ENCODE peak calls at places on chromosomes 12 and 14, in five cellular contexts. M, E, Z, F and B are unnamed samples.

GRCh38 chr12:112839386-112839972 is 47.9 kb downstream of the RPH3A start:
- DNase-seq in M (no peak), E (no peak), Z (peak; percentile 24), F (no peak), B (peak; percentile 96)

GRCh38 chr12:11829764-11830194 is 180.3 kb downstream of the ETV6 start:
- DNase-seq in Z (no peak), F (no peak), E (no peak), M (no peak), B (no peak)

GRCh38 chr12:113924341-113924740 is 41.8 kb downstream of the RBM19 start:
- DNase-seq in M (no peak), E (no peak), Z (no peak), F (no peak), B (no peak)

GRCh38 chr12:105322070-105322469 is 8.4 kb upstream of the C12orf75 start:
- DNase-seq in Z (peak; percentile 50), F (no peak), E (no peak), M (no peak), B (no peak)

GRCh38 chr14:30153662-30154061 is 226.0 kb upstream of the PRKD1 start:
- DNase-seq in M (no peak), F (no peak), E (no peak), Z (no peak), B (no peak)

GRCh38 chr12:79834712-79835376 is 100.1 kb downstream of the PPP1R12A start:
- DNase-seq in M (no peak), F (no peak), E (no peak), Z (no peak), B (no peak)

GRCh38 chr12:1800646-1801284 is 19.6 kb upstream of the LRTM2 start:
- DNase-seq in F (no peak), E (peak; percentile 62), M (no peak), Z (no peak), B (no peak)

GRCh38 chr12:131221061-131221945 is 267.6 kb downstream of the ADGRD1 start:
- DNase-seq in E (no peak), Z (no peak), M (no peak), F (no peak), B (no peak)

GRCh38 chr12:64976131-64976530 is 145.0 kb downstream of the WIF1 start:
- DNase-seq in F (no peak), Z (no peak), E (no peak), M (no peak), B (peak; percentile 10)

GRCh38 chr14:104935026-104935650 is 10.5 kb downstream of the PLD4 start:
- DNase-seq in M (no peak), F (no peak), E (peak; percentile 46), Z (no peak), B (no peak)

GRCh38 chr14:65169351-65169750 is 67.0 kb upstream of the MAX start:
- DNase-seq in Z (peak; percentile 46), E (no peak), M (no peak), F (no peak), B (no peak)

GRCh38 chr14:72291908-72292688 is 359.9 kb downstream of the RGS6 start:
- DNase-seq in Z (peak; percentile 41), E (no peak), F (no peak), M (peak; percentile 0), B (peak; percentile 26)

GRCh38 chr14:20671597-20672283 is 12.6 kb upstream of the RNASE4 start:
- DNase-seq in E (no peak), M (no peak), F (no peak), Z (no peak), B (no peak)

GRCh38 chr14:99884834-99885648 is 91.8 kb downstream of the EML1 start:
- DNase-seq in E (peak; percentile 60), Z (peak; percentile 50), F (peak; percentile 2), M (peak; percentile 67), B (no peak)